ENCODE peak calls at places on chromosomes 6 and 20, in seven cellular contexts. One of them, this sample, is unnamed.

GRCh38 chr6:158284340-158285210 is 27.7 kb upstream of the TULP4 start:
- DNase-seq in H1: no peak
- DNase-seq in upper lobe of left lung: no peak
- DNase-seq in K562: no peak
- DNase-seq in HepG2: no peak
- DNase-seq in suprapubic skin: no peak
- DNase-seq in stomach: no peak
- DNase-seq in this sample: no peak

GRCh38 chr6:118400582-118400981 is 147.5 kb upstream of the PLN start:
- DNase-seq in stomach: no peak
- DNase-seq in HepG2: peak; percentile 8
- DNase-seq in upper lobe of left lung: no peak
- DNase-seq in H1: no peak
- DNase-seq in K562: peak; percentile 11
- DNase-seq in suprapubic skin: no peak
- DNase-seq in this sample: no peak

GRCh38 chr20:50621068-50621467 is 70.3 kb downstream of the RIPOR3 start:
- DNase-seq in suprapubic skin: no peak
- DNase-seq in HepG2: no peak
- DNase-seq in upper lobe of left lung: no peak
- DNase-seq in H1: no peak
- DNase-seq in K562: no peak
- DNase-seq in stomach: no peak
- DNase-seq in this sample: no peak

GRCh38 chr20:47800619-47801018 is 15.3 kb upstream of the SULF2 start:
- DNase-seq in stomach: no peak
- DNase-seq in K562: no peak
- DNase-seq in upper lobe of left lung: no peak
- DNase-seq in H1: no peak
- DNase-seq in suprapubic skin: no peak
- DNase-seq in HepG2: no peak
- DNase-seq in this sample: no peak

GRCh38 chr6:12610862-12611261 is 105.7 kb upstream of the PHACTR1 start:
- DNase-seq in suprapubic skin: no peak
- DNase-seq in K562: no peak
- DNase-seq in stomach: no peak
- DNase-seq in upper lobe of left lung: no peak
- DNase-seq in HepG2: no peak
- DNase-seq in H1: no peak
- DNase-seq in this sample: no peak

GRCh38 chr6:127302728-127303675 is 36.3 kb downstream of the RNF146 start:
- DNase-seq in upper lobe of left lung: no peak
- DNase-seq in H1: no peak
- DNase-seq in stomach: peak; percentile 44
- DNase-seq in HepG2: peak; percentile 25
- DNase-seq in suprapubic skin: no peak
- DNase-seq in K562: peak; percentile 21
- DNase-seq in this sample: no peak

GRCh38 chr6:44133003-44133931 is 5.9 kb downstream of the TMEM63B start:
- DNase-seq in upper lobe of left lung: peak; percentile 32
- DNase-seq in HepG2: peak; percentile 68
- DNase-seq in suprapubic skin: no peak
- DNase-seq in K562: peak; percentile 63
- DNase-seq in H1: no peak
- DNase-seq in stomach: peak; percentile 64
- DNase-seq in this sample: peak; percentile 80

GRCh38 chr20:53866787-53867740 is 203.3 kb downstream of the BCAS1 start:
- DNase-seq in suprapubic skin: no peak
- DNase-seq in stomach: no peak
- DNase-seq in K562: no peak
- DNase-seq in HepG2: peak; percentile 82
- DNase-seq in H1: no peak
- DNase-seq in upper lobe of left lung: no peak
- DNase-seq in this sample: no peak

GRCh38 chr20:36887779-36888133 is 11.8 kb downstream of the TLDC2 start:
- DNase-seq in stomach: no peak
- DNase-seq in upper lobe of left lung: no peak
- DNase-seq in suprapubic skin: no peak
- DNase-seq in HepG2: no peak
- DNase-seq in K562: no peak
- DNase-seq in H1: no peak
- DNase-seq in this sample: no peak

GRCh38 chr6:167907837-167908681 is 81.3 kb downstream of the AFDN start:
- DNase-seq in stomach: no peak
- DNase-seq in H1: no peak
- DNase-seq in upper lobe of left lung: no peak
- DNase-seq in HepG2: peak; percentile 51
- DNase-seq in K562: peak; percentile 22
- DNase-seq in suprapubic skin: no peak
- DNase-seq in this sample: no peak

GRCh38 chr6:37019065-37019450 is 13.6 kb downstream of the FGD2 start:
- DNase-seq in K562: no peak
- DNase-seq in HepG2: peak; percentile 60
- DNase-seq in stomach: no peak
- DNase-seq in suprapubic skin: no peak
- DNase-seq in upper lobe of left lung: no peak
- DNase-seq in H1: no peak
- DNase-seq in this sample: no peak

GRCh38 chr6:169172435-169172834 is 81.2 kb downstream of the THBS2 start:
- DNase-seq in suprapubic skin: no peak
- DNase-seq in K562: no peak
- DNase-seq in upper lobe of left lung: no peak
- DNase-seq in HepG2: no peak
- DNase-seq in H1: no peak
- DNase-seq in stomach: no peak
- DNase-seq in this sample: no peak

GRCh38 chr20:19964289-19965263 is 52.6 kb upstream of the NAA20 start:
- DNase-seq in H1: no peak
- DNase-seq in upper lobe of left lung: no peak
- DNase-seq in stomach: peak; percentile 54
- DNase-seq in K562: peak; percentile 9
- DNase-seq in suprapubic skin: peak; percentile 83
- DNase-seq in HepG2: peak; percentile 99
- DNase-seq in this sample: peak; percentile 94

GRCh38 chr6:14910692-14911547 is 334.9 kb upstream of the JARID2 start:
- DNase-seq in stomach: peak; percentile 38
- DNase-seq in H1: no peak
- DNase-seq in K562: no peak
- DNase-seq in upper lobe of left lung: no peak
- DNase-seq in suprapubic skin: no peak
- DNase-seq in HepG2: no peak
- DNase-seq in this sample: peak; percentile 75

GRCh38 chr6:12312736-12313135 is 22.6 kb downstream of the EDN1 start:
- DNase-seq in upper lobe of left lung: no peak
- DNase-seq in suprapubic skin: no peak
- DNase-seq in stomach: no peak
- DNase-seq in K562: no peak
- DNase-seq in HepG2: no peak
- DNase-seq in H1: peak; percentile 14
- DNase-seq in this sample: no peak

GRCh38 chr20:34562643-34563042 is 4.1 kb downstream of the MAP1LC3A start:
- DNase-seq in upper lobe of left lung: no peak
- DNase-seq in suprapubic skin: no peak
- DNase-seq in K562: no peak
- DNase-seq in stomach: no peak
- DNase-seq in H1: peak; percentile 56
- DNase-seq in HepG2: peak; percentile 31
- DNase-seq in this sample: no peak

GRCh38 chr6:169188051-169188863 is 65.4 kb downstream of the THBS2 start:
- DNase-seq in upper lobe of left lung: peak; percentile 43
- DNase-seq in suprapubic skin: no peak
- DNase-seq in H1: no peak
- DNase-seq in stomach: no peak
- DNase-seq in HepG2: no peak
- DNase-seq in K562: no peak
- DNase-seq in this sample: no peak

GRCh38 chr6:52305948-52306767 is 21.6 kb upstream of the MCM3 start:
- DNase-seq in H1: no peak
- DNase-seq in suprapubic skin: no peak
- DNase-seq in K562: no peak
- DNase-seq in stomach: no peak
- DNase-seq in HepG2: no peak
- DNase-seq in upper lobe of left lung: no peak
- DNase-seq in this sample: no peak
- TF ChIP-seq EP300 in H1: no peak
- TF ChIP-seq EP300 in suprapubic skin: no peak
- TF ChIP-seq EP300 in K562: no peak
- TF ChIP-seq EP300 in stomach: no peak
- TF ChIP-seq EP300 in HepG2: no peak
- TF ChIP-seq EP300 in upper lobe of left lung: no peak
- TF ChIP-seq EP300 in this sample: no peak

DNA sequence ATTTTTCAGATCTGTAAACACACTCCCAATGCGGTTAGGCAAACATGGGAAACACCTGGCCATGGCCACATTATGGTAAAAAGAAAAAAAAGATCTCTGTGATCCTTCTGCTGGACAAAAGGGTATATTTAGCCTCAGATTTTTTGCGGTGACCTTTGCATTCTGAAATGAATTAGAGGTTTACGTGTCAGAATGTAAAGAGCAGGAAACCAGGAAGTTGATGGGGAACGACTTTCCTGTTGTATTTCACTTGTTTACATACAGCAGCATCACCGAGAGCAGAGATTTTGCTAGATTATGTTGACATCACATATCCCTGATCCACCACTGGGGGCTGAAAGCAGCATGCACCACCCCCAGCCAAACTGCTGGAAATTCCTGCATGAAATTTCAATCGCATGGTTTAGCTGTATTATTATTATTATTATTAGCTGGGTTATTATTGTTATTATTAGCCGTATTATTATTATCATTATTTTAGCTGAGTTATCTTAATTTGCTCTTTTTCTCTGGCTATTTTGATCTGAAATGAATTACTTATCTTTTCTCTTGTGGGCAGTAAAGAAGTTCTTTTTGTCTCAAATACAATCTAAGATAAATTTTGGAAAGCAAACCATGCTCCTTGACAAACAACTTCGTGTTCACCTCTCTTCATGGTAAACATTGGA is 189.4 kb downstream of the ZFP64 start:
- DNase-seq in HepG2: peak; percentile 92
- DNase-seq in suprapubic skin: no peak
- DNase-seq in upper lobe of left lung: no peak
- DNase-seq in K562: no peak
- DNase-seq in H1: no peak
- DNase-seq in stomach: no peak
- DNase-seq in this sample: no peak
- TF ChIP-seq POLR2AphosphoS5 in HepG2: no peak
- TF ChIP-seq POLR2AphosphoS5 in suprapubic skin: no peak
- TF ChIP-seq POLR2AphosphoS5 in upper lobe of left lung: no peak
- TF ChIP-seq POLR2AphosphoS5 in K562: no peak
- TF ChIP-seq POLR2AphosphoS5 in H1: no peak
- TF ChIP-seq POLR2AphosphoS5 in stomach: no peak
- TF ChIP-seq POLR2AphosphoS5 in this sample: no peak

GRCh38 chr6:41787219-41787917 is at the start of gene TOMM6:
- DNase-seq in HepG2: peak; percentile 92
- DNase-seq in upper lobe of left lung: peak; percentile 97
- DNase-seq in K562: peak; percentile 99
- DNase-seq in stomach: peak; percentile 96
- DNase-seq in suprapubic skin: peak; percentile 97
- DNase-seq in H1: peak; percentile 98
- DNase-seq in this sample: peak; percentile 97

GRCh38 chr6:41785689-41786450 is 1.6 kb upstream of the TOMM6 start:
- DNase-seq in HepG2: no peak
- DNase-seq in H1: no peak
- DNase-seq in upper lobe of left lung: no peak
- DNase-seq in K562: no peak
- DNase-seq in suprapubic skin: no peak
- DNase-seq in stomach: no peak
- DNase-seq in this sample: no peak

GRCh38 chr6:41784581-41785171 is 2.8 kb upstream of the TOMM6 start:
- DNase-seq in upper lobe of left lung: no peak
- DNase-seq in H1: no peak
- DNase-seq in stomach: peak; percentile 69
- DNase-seq in suprapubic skin: no peak
- DNase-seq in HepG2: no peak
- DNase-seq in K562: peak; percentile 48
- DNase-seq in this sample: no peak

GRCh38 chr6:41785254-41785653 is 2.2 kb upstream of the TOMM6 start:
- DNase-seq in HepG2: no peak
- DNase-seq in K562: no peak
- DNase-seq in H1: no peak
- DNase-seq in upper lobe of left lung: peak; percentile 74
- DNase-seq in suprapubic skin: no peak
- DNase-seq in stomach: peak; percentile 57
- DNase-seq in this sample: no peak

DNA sequence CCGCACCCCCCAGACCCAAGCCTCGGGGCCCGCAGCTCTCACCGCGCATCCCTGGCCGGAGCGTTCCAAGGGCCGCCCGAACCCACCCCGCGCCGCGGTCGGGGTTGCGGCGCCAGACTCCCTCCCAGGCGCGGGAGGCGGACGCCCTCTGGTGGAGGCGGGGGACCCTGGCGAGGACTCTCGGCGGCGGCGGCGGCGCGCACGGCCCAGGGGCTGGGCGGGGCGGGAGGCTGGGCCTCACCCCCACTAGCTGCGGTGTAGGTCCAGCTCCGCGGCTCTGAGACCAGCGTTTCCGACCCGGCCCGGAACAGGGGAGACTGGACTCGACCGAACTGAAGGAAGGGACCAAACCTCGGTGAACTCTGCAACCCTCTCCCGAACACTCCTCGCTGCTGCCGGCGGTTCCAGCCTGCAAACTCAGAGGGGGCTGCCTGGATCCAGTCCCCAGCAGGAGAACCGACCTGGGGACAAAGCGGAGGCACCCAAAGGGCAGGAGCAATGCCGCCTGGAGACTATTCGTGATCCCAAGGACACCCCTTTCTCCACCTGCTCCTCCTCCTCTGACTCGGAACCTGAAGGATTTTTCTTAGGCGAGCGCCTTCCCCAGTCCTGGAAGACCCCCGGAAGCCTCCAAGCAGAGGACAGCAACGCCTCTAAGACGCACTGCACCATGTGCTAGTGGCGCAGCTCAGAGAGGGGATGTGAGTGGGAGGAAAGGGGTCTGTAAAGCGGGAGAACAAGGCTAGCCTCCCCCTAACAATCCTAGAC is 859 bp upstream of the TOMM6 start:
- DNase-seq in HepG2: peak; percentile 76
- DNase-seq in suprapubic skin: peak; percentile 91
- DNase-seq in H1: peak; percentile 95
- DNase-seq in upper lobe of left lung: peak; percentile 98
- DNase-seq in stomach: peak; percentile 92
- DNase-seq in K562: peak; percentile 96
- DNase-seq in this sample: peak; percentile 94
- TF ChIP-seq POLR2A in HepG2: no peak
- TF ChIP-seq POLR2A in suprapubic skin: no peak
- TF ChIP-seq POLR2A in H1: no peak
- TF ChIP-seq POLR2A in upper lobe of left lung: peak; percentile 54
- TF ChIP-seq POLR2A in stomach: no peak
- TF ChIP-seq POLR2A in K562: no peak
- TF ChIP-seq POLR2A in this sample: no peak

GRCh38 chr6:116371384-116372209 is 850 bp downstream of the DSE start:
- DNase-seq in upper lobe of left lung: no peak
- DNase-seq in stomach: peak; percentile 56
- DNase-seq in suprapubic skin: peak; percentile 93
- DNase-seq in HepG2: no peak
- DNase-seq in K562: no peak
- DNase-seq in H1: peak; percentile 83
- DNase-seq in this sample: peak; percentile 92
- TF ChIP-seq EP300 in upper lobe of left lung: no peak
- TF ChIP-seq EP300 in stomach: no peak
- TF ChIP-seq EP300 in suprapubic skin: no peak
- TF ChIP-seq EP300 in HepG2: no peak
- TF ChIP-seq EP300 in K562: no peak
- TF ChIP-seq EP300 in H1: no peak
- TF ChIP-seq EP300 in this sample: no peak

This sample was measured in sigmoid colon.